ENCODE peak calls at places on chromosomes 6 and 20, in four cellular contexts. One of them, this sample, is unnamed.
A peak's percentile ranks its signal among the peaks of the same experiment; 100 is the strongest.

GRCh38 chr20:62215991-62216635 is 4.0 kb downstream of the HRH3 start:
- DNase-seq in neural progenitor cell: no peak
- DNase-seq in GM23338: no peak
- DNase-seq in HCT116: no peak
- DNase-seq in this sample: no peak

GRCh38 chr6:157198425-157199279 is 124.7 kb downstream of the TMEM242 start:
- DNase-seq in HCT116: no peak
- DNase-seq in neural progenitor cell: no peak
- DNase-seq in GM23338: no peak
- DNase-seq in this sample: peak; percentile 39

GRCh38 chr6:6891949-6892461 is 215.8 kb upstream of the RREB1 start:
- DNase-seq in HCT116: no peak
- DNase-seq in neural progenitor cell: no peak
- DNase-seq in GM23338: no peak
- DNase-seq in this sample: no peak

GRCh38 chr20:7399114-7399513 is 541.1 kb downstream of the HAO1 start:
- DNase-seq in GM23338: no peak
- DNase-seq in HCT116: no peak
- DNase-seq in neural progenitor cell: no peak
- DNase-seq in this sample: no peak

GRCh38 chr6:158703121-158703839 is 53.4 kb downstream of the SYTL3 start:
- DNase-seq in HCT116: no peak
- DNase-seq in GM23338: no peak
- DNase-seq in neural progenitor cell: no peak
- DNase-seq in this sample: no peak

GRCh38 chr6:52074155-52074554 is 13.3 kb downstream of the PKHD1 start:
- DNase-seq in HCT116: no peak
- DNase-seq in neural progenitor cell: no peak
- DNase-seq in GM23338: no peak
- DNase-seq in this sample: no peak

GRCh38 chr6:6230286-6230685 is 90.2 kb downstream of the F13A1 start:
- DNase-seq in HCT116: no peak
- DNase-seq in neural progenitor cell: peak; percentile 53
- DNase-seq in GM23338: no peak
- DNase-seq in this sample: peak; percentile 71

GRCh38 chr6:225121-225721 is 67.1 kb upstream of the DUSP22 start:
- DNase-seq in GM23338: no peak
- DNase-seq in neural progenitor cell: no peak
- DNase-seq in HCT116: no peak
- DNase-seq in this sample: no peak

GRCh38 chr6:328184-328670 is 35.9 kb downstream of the DUSP22 start:
- DNase-seq in neural progenitor cell: no peak
- DNase-seq in HCT116: no peak
- DNase-seq in GM23338: no peak
- DNase-seq in this sample: peak; percentile 56

GRCh38 chr20:21074605-21075336 is 31.4 kb downstream of the LINC00237 start:
- DNase-seq in neural progenitor cell: no peak
- DNase-seq in GM23338: no peak
- DNase-seq in HCT116: peak; percentile 28
- DNase-seq in this sample: no peak

GRCh38 chr20:35582741-35583404 is 32.8 kb upstream of the SPAG4 start:
- DNase-seq in HCT116: no peak
- DNase-seq in GM23338: no peak
- DNase-seq in neural progenitor cell: no peak
- DNase-seq in this sample: no peak

GRCh38 chr6:135939216-135939610 is 87.7 kb downstream of the PDE7B start:
- DNase-seq in neural progenitor cell: no peak
- DNase-seq in HCT116: no peak
- DNase-seq in GM23338: no peak
- DNase-seq in this sample: peak; percentile 46

GRCh38 chr20:62768815-62769287 is 27.4 kb upstream of the MRGBP start:
- DNase-seq in GM23338: no peak
- DNase-seq in neural progenitor cell: no peak
- DNase-seq in HCT116: no peak
- DNase-seq in this sample: peak; percentile 77

GRCh38 chr20:47392015-47392720 is 35.7 kb upstream of the ZMYND8 start:
- DNase-seq in neural progenitor cell: no peak
- DNase-seq in GM23338: peak; percentile 16
- DNase-seq in HCT116: peak; percentile 81
- DNase-seq in this sample: no peak
- TF ChIP-seq EZH2phosphoT487 in neural progenitor cell: no peak
- TF ChIP-seq EZH2phosphoT487 in GM23338: no peak
- TF ChIP-seq EZH2phosphoT487 in HCT116: no peak
- TF ChIP-seq EZH2phosphoT487 in this sample: no peak

GRCh38 chr6:14927398-14927797 is 318.5 kb upstream of the JARID2 start:
- DNase-seq in HCT116: no peak
- DNase-seq in GM23338: no peak
- DNase-seq in neural progenitor cell: no peak
- DNase-seq in this sample: no peak

GRCh38 chr6:14924126-14925024 is 321.5 kb upstream of the JARID2 start:
- DNase-seq in neural progenitor cell: peak; percentile 77
- DNase-seq in GM23338: peak; percentile 83
- DNase-seq in HCT116: no peak
- DNase-seq in this sample: peak; percentile 28

GRCh38 chr6:14925025-14925595 is 320.8 kb upstream of the JARID2 start:
- DNase-seq in HCT116: no peak
- DNase-seq in neural progenitor cell: no peak
- DNase-seq in GM23338: no peak
- DNase-seq in this sample: no peak

GRCh38 chr6:14922706-14923105 is 323.2 kb upstream of the JARID2 start:
- DNase-seq in neural progenitor cell: no peak
- DNase-seq in GM23338: no peak
- DNase-seq in HCT116: no peak
- DNase-seq in this sample: no peak

DNA sequence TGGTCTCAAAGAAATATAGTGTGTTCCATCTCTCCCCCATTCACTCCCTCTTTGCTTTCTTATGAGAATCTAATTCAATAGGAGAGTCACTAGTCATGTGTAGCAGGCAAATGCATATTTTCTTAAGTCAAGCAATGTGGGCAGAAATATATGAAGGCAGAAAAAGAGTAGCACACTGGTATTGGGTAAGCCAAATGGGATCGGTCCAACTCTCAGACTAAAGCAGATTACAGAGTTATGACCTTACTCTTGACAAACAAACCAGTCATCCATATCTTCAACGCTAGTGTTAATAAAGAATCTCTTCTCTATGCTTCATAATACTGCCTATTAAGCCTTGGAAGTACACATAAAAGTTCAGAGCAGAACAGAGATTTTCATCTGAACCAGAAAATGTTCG is 320.2 kb upstream of the JARID2 start:
- DNase-seq in neural progenitor cell: no peak
- DNase-seq in HCT116: no peak
- DNase-seq in GM23338: no peak
- DNase-seq in this sample: no peak
- H3K4me3 ChIP-seq in neural progenitor cell: no peak overlapping the region
- H3K4me3 ChIP-seq in HCT116: no peak overlapping the region
- H3K4me3 ChIP-seq in GM23338: no peak overlapping the region
- H3K4me3 ChIP-seq in this sample: no peak overlapping the region

GRCh38 chr6:108915258-108915657 is 67.0 kb downstream of the ARMC2 start:
- DNase-seq in GM23338: no peak
- DNase-seq in HCT116: no peak
- DNase-seq in neural progenitor cell: no peak
- DNase-seq in this sample: no peak

GRCh38 chr6:108916026-108916689 is 67.9 kb downstream of the ARMC2 start:
- DNase-seq in GM23338: no peak
- DNase-seq in neural progenitor cell: no peak
- DNase-seq in HCT116: no peak
- DNase-seq in this sample: no peak

DNA sequence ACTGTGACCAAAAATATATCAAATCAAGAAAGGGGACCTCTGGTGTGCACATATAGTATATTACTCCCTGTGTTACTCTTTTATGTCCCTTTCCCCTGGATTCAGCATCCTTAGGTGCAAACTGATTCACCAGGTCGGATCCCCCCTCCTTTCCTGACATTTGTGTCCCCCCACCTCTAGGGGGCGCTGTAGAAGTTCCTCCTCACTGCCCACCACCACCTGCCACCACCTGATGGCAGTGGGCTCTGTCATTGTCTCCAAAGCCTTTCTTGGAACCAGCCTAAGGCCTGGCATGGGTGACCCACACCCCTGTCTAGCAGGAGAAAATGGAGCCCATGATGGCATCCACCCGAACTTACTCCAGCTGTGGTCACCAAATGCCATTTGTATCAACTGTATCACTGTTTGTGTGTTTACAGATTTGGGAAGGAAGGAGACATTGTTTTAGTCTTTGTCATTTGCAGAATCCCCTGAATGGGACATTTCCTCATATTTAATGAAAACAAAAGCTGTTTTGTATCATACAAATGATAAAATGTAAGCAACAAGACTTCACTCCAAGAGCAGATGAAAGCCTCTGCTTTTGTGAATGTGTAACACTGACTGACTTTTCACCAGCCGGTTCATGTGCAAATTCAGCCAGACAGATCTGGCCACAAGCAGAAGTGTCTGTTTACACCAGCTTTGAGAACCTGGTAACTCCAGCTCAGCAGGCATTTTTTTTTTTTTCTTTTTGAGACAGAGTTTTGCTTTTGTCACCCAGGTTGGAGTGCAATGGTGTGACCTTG is 66.2 kb downstream of the ARMC2 start:
- DNase-seq in HCT116: peak; percentile 32
- DNase-seq in GM23338: peak; percentile 89
- DNase-seq in neural progenitor cell: peak; percentile 58
- DNase-seq in this sample: no peak
- TF ChIP-seq EZH2phosphoT487 in HCT116: no peak
- TF ChIP-seq EZH2phosphoT487 in GM23338: no peak
- TF ChIP-seq EZH2phosphoT487 in neural progenitor cell: no peak
- TF ChIP-seq EZH2phosphoT487 in this sample: no peak

DNA sequence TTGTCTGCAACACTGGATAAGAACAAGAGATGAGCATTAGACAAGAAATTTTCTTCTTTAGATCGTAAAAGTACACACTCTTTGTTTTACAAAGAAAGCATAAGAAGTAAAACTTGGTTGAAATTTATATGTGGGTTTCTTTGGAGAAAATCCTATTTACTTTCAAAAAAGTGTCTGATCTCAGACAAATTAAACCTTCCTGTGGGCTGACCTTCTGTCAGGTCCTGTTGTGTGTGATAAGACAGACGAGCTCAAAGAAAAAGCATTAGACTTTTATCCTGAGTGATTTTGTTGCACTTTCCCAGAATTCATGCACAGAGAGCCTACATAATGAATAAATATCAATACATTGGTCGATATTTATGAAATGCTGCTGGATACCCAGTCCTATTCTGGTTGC is 302.1 kb upstream of the SYNCRIP start:
- DNase-seq in HCT116: no peak
- DNase-seq in neural progenitor cell: no peak
- DNase-seq in GM23338: no peak
- DNase-seq in this sample: no peak
- H3K4me3 ChIP-seq in HCT116: no peak overlapping the region
- H3K4me3 ChIP-seq in neural progenitor cell: no peak overlapping the region
- H3K4me3 ChIP-seq in GM23338: no peak overlapping the region
- H3K4me3 ChIP-seq in this sample: no peak overlapping the region

DNA sequence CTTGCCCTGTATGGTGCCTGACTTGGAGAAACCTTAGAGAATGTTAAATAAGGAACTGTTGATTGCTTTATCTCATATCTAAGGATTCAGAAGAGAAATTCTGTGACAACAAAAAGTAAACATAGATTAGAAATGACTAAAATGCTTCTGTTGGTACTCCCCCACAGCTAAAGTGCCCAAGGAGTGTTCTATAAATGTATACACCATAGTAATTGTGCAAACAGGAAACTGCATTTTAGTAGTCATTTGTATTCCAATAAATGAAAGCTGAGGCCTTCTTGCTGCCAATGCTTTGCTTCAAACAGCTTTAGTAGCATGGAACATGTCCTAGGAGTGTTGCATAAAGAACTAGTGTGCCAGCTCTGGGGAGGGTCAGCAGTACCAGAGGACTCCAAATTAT is 343.7 kb upstream of the IRAK1BP1 start:
- DNase-seq in HCT116: no peak
- DNase-seq in neural progenitor cell: no peak
- DNase-seq in GM23338: no peak
- DNase-seq in this sample: no peak
- TF ChIP-seq EZH2phosphoT487 in HCT116: no peak
- TF ChIP-seq EZH2phosphoT487 in neural progenitor cell: no peak
- TF ChIP-seq EZH2phosphoT487 in GM23338: no peak
- TF ChIP-seq EZH2phosphoT487 in this sample: no peak

GRCh38 chr6:2857185-2857579 is 15.5 kb upstream of the SERPINB1 start:
- DNase-seq in HCT116: no peak
- DNase-seq in GM23338: no peak
- DNase-seq in neural progenitor cell: no peak
- DNase-seq in this sample: no peak

GRCh38 chr6:2861071-2861821 is 19.6 kb upstream of the SERPINB1 start:
- DNase-seq in GM23338: no peak
- DNase-seq in HCT116: no peak
- DNase-seq in neural progenitor cell: no peak
- DNase-seq in this sample: no peak

GRCh38 chr6:2859325-2859700 is 17.6 kb upstream of the SERPINB1 start:
- DNase-seq in neural progenitor cell: no peak
- DNase-seq in HCT116: no peak
- DNase-seq in GM23338: no peak
- DNase-seq in this sample: no peak

GRCh38 chr6:2857580-2858337 is 16.1 kb upstream of the SERPINB1 start:
- DNase-seq in GM23338: no peak
- DNase-seq in HCT116: peak; percentile 94
- DNase-seq in neural progenitor cell: no peak
- DNase-seq in this sample: peak; percentile 58

GRCh38 chr6:2858678-2859324 is 17.1 kb upstream of the SERPINB1 start:
- DNase-seq in HCT116: no peak
- DNase-seq in neural progenitor cell: no peak
- DNase-seq in GM23338: no peak
- DNase-seq in this sample: no peak
- H3K4me3 ChIP-seq in HCT116: peak overlapping the region; percentile 29
- H3K4me3 ChIP-seq in neural progenitor cell: no peak overlapping the region
- H3K4me3 ChIP-seq in GM23338: no peak overlapping the region
- H3K4me3 ChIP-seq in this sample: no peak overlapping the region

DNA sequence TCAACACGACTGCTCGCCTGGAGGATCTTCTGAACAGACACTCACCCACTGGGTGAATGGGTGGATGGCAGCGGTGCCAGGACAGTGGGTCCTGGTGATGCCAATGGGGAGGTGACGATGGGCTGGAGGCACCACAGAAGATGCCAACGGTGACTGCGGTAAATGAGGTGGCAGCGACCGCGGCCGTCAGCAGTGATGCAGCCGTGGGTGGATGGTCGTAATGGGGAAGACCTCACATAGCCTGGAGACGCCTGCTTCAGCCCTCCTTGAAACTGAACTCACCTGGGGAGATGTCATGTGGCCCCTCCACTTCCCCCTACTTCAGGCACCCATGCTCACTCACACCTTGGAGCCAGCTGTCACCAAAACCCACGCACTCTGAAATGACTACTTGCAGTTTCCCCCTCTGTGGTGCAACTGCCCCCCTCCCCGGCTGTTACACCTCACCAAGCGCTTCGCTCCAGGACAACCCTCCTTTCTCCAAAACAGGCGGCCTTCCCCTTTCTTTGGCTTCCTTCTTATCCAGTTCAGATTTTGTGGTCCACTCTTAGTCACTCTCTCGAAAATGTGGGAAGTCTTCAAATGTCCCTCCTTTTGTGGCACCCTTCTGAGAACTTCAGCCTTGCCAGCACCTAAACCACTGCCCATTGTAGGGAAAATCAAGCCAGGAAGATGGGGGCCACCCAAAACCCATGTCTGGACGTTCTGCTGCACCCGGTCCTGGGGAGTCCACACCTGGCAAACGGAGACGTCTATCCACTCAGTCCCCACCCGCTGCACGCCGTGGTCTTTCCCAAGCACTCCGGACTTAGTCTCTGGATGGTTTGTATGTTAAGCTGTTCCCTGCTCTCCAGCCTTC is 10.4 kb upstream of the ABHD16B start:
- DNase-seq in GM23338: no peak
- DNase-seq in neural progenitor cell: no peak
- DNase-seq in HCT116: no peak
- DNase-seq in this sample: no peak
- TF ChIP-seq EZH2phosphoT487 in GM23338: no peak
- TF ChIP-seq EZH2phosphoT487 in neural progenitor cell: no peak
- TF ChIP-seq EZH2phosphoT487 in HCT116: no peak
- TF ChIP-seq EZH2phosphoT487 in this sample: no peak

GRCh38 chr6:149861603-149862423 is 2.3 kb downstream of the LRP11 start:
- DNase-seq in GM23338: no peak
- DNase-seq in neural progenitor cell: no peak
- DNase-seq in HCT116: no peak
- DNase-seq in this sample: no peak
- H3K4me3 ChIP-seq in GM23338: peak overlapping the region; percentile 89
- H3K4me3 ChIP-seq in neural progenitor cell: no peak overlapping the region
- H3K4me3 ChIP-seq in HCT116: no peak overlapping the region
- H3K4me3 ChIP-seq in this sample: no peak overlapping the region